ENCODE peak calls at places on chromosomes 12 and 14, in five cellular contexts. F is nephron progenitor cell, P is heart left ventricle, Y is body of pancreas, O is fibroblast of the aortic adventitia. A is an unnamed sample.

GRCh38 chr12:115988629-115989563 is 288.6 kb downstream of the MED13L start:
- DNase-seq in F (no peak), P (no peak), Y (no peak), O (no peak), A (no peak)

GRCh38 chr12:105561981-105562726 is 231.7 kb downstream of the C12orf75 start:
- DNase-seq in F (peak; percentile 39), P (peak; percentile 13), Y (peak; percentile 10), O (peak; percentile 86), A (peak; percentile 55)

GRCh38 chr14:37251778-37252177 is 54.0 kb downstream of the MIPOL1 start:
- DNase-seq in F (no peak), P (no peak), Y (no peak), O (no peak), A (no peak)

GRCh38 chr12:105931104-105931503 is 207.7 kb downstream of the NUAK1 start:
- DNase-seq in F (no peak), P (no peak), Y (no peak), O (no peak), A (no peak)

GRCh38 chr12:93419388-93420034 is 22.2 kb downstream of the UBE2N start:
- DNase-seq in F (no peak), P (no peak), Y (no peak), O (peak; percentile 86), A (no peak)

GRCh38 chr12:3928538-3929220 is 55.5 kb upstream of the PARP11 start:
- DNase-seq in F (no peak), P (no peak), Y (no peak), O (no peak), A (no peak)

GRCh38 chr14:106875503-106875902 is 1349.1 kb downstream of the TMEM121 start:
- DNase-seq in F (no peak), P (no peak), Y (peak; percentile 49), O (no peak), A (no peak)

GRCh38 chr14:36315159-36315853 is 5.1 kb downstream of the MBIP start:
- DNase-seq in F (no peak), P (no peak), Y (no peak), O (no peak), A (no peak)

GRCh38 chr14:100965296-100965695 is 61.8 kb upstream of the RTL1 start:
- DNase-seq in F (no peak), P (no peak), Y (no peak), O (no peak), A (no peak)

GRCh38 chr14:101980700-101981099 is 16.3 kb downstream of the DYNC1H1 start:
- DNase-seq in F (no peak), P (peak; percentile 43), Y (peak; percentile 51), O (peak; percentile 99), A (no peak)

GRCh38 chr12:108712164-108712924 is 19.0 kb downstream of the CORO1C start:
- DNase-seq in F (no peak), P (no peak), Y (no peak), O (no peak), A (no peak)

GRCh38 chr14:65179918-65180724 is 77.8 kb upstream of the MAX start:
- DNase-seq in F (no peak), P (peak; percentile 28), Y (peak; percentile 81), O (peak; percentile 96), A (no peak)

GRCh38 chr14:100722367-100722766 is 4.3 kb upstream of the DLK1 start:
- DNase-seq in F (no peak), P (no peak), Y (no peak), O (no peak), A (no peak)

GRCh38 chr12:107131832-107132616 is 38.7 kb upstream of the CRY1 start:
- DNase-seq in F (peak; percentile 36), P (peak; percentile 18), Y (peak; percentile 12), O (peak; percentile 84), A (no peak)

GRCh38 chr12:123062682-123063426 is 82.4 kb downstream of the ARL6IP4 start:
- DNase-seq in F (no peak), P (peak; percentile 59), Y (peak; percentile 67), O (peak; percentile 63), A (no peak)

GRCh38 chr12:57178213-57178612 is 30.8 kb upstream of the LRP1-AS start:
- DNase-seq in F (no peak), P (no peak), Y (no peak), O (no peak), A (no peak)

GRCh38 chr14:24032727-24033418 is 18.9 kb upstream of the CARMIL3 start:
- DNase-seq in F (no peak), P (no peak), Y (peak; percentile 29), O (peak; percentile 87), A (no peak)

GRCh38 chr12:52496590-52497071 is 3.6 kb upstream of the KRT6A start:
- DNase-seq in F (no peak), P (no peak), Y (no peak), O (peak; percentile 59), A (no peak)

GRCh38 chr14:44657688-44658388 is 150.8 kb upstream of the FSCB start:
- DNase-seq in F (no peak), P (no peak), Y (no peak), O (peak; percentile 67), A (no peak)

GRCh38 chr14:46034305-46034704 is 617.3 kb downstream of the RPL10L start:
- DNase-seq in F (no peak), P (no peak), Y (no peak), O (no peak), A (no peak)

GRCh38 chr12:4961311-4961710 is 51.6 kb downstream of the KCNA1 start:
- DNase-seq in F (no peak), P (no peak), Y (no peak), O (no peak), A (no peak)

GRCh38 chr12:124075836-124076235 is 102.8 kb downstream of the ZNF664 start:
- DNase-seq in F (no peak), P (no peak), Y (no peak), O (no peak), A (no peak)

GRCh38 chr14:74658535-74659130 is 46.6 kb upstream of the LTBP2 start:
- DNase-seq in F (no peak), P (no peak), Y (no peak), O (peak; percentile 59), A (no peak)

GRCh38 chr12:64584173-64584555 is 26.1 kb upstream of the RASSF3 start:
- DNase-seq in F (no peak), P (no peak), Y (no peak), O (no peak), A (no peak)

GRCh38 chr12:116551952-116552749 is 7.0 kb upstream of the MAP1LC3B2 start:
- DNase-seq in F (no peak), P (no peak), Y (no peak), O (peak; percentile 85), A (no peak)

GRCh38 chr12:39824505-39825198 is 205.0 kb upstream of the ABCD2 start:
- DNase-seq in F (no peak), P (no peak), Y (no peak), O (peak; percentile 14), A (no peak)

GRCh38 chr14:104982548-104983230 is 2.9 kb upstream of the CLBA1 start:
- DNase-seq in F (no peak), P (no peak), Y (no peak), O (no peak), A (no peak)

GRCh38 chr12:49330032-49330619 is 6.9 kb downstream of the C1QL4 start:
- DNase-seq in F (no peak), P (no peak), Y (no peak), O (no peak), A (no peak)

GRCh38 chr12:84911331-84912190 is 1.0 kb downstream of the SLC6A15 start:
- DNase-seq in F (peak; percentile 84), P (no peak), Y (peak; percentile 49), O (peak; percentile 83), A (no peak)

GRCh38 chr14:100587763-100588411 is 670 bp upstream of the BEGAIN start:
- DNase-seq in F (no peak), P (no peak), Y (peak; percentile 4), O (peak; percentile 17), A (no peak)

GRCh38 chr14:21092147-21093011 is 6.1 kb downstream of the ZNF219 start:
- DNase-seq in F (peak; percentile 94), P (peak; percentile 84), Y (peak; percentile 91), O (peak; percentile 71), A (peak; percentile 81)

DNA sequence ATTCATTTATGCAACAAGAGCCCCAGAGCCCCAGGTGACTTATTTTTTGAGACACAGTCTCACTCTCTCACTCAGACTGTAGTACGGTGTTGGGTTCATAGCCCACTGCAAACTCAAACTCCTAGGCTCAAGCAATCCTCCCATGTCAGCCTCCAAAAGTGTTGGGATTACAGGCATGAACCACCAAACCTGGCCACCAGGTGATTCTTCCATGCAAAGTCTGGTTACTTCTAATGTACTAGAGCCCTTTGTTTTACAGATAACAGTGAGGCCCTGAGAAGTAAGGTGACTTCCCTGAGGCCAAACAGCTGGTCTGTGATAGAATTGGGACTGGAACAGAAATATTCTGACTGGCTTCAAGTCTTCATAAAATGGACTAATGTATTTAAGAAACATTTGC is 10.0 kb upstream of the KCNK10 start:
- DNase-seq in F (no peak), P (no peak), Y (no peak), O (no peak), A (no peak)
- TF ChIP-seq CTCF in F (no peak), P (no peak), Y (no peak), O (no peak), A (peak; percentile 38)

GRCh38 chr14:28375295-28375694 is 391.3 kb upstream of the FOXG1 start:
- DNase-seq in F (peak; percentile 32), P (no peak), Y (no peak), O (peak; percentile 38), A (no peak)
- TF ChIP-seq CTCF in F (peak; percentile 36), P (no peak), Y (no peak), O (peak; percentile 44), A (peak; percentile 29)

GRCh38 chr12:100159391-100160104 is 16.9 kb upstream of the BLTP3B start:
- DNase-seq in F (no peak), P (no peak), Y (no peak), O (no peak), A (no peak)

GRCh38 chr12:100164153-100164704 is 21.6 kb upstream of the BLTP3B start:
- DNase-seq in F (no peak), P (no peak), Y (no peak), O (no peak), A (no peak)

GRCh38 chr12:100166232-100166631 is 23.6 kb upstream of the BLTP3B start:
- DNase-seq in F (no peak), P (no peak), Y (no peak), O (no peak), A (no peak)

GRCh38 chr12:100165356-100165755 is 22.7 kb upstream of the BLTP3B start:
- DNase-seq in F (no peak), P (no peak), Y (no peak), O (no peak), A (no peak)

GRCh38 chr12:100163416-100164152 is 20.9 kb upstream of the BLTP3B start:
- DNase-seq in F (peak; percentile 77), P (peak; percentile 77), Y (peak; percentile 86), O (peak; percentile 48), A (peak; percentile 64)
- TF ChIP-seq CTCF in F (peak; percentile 29), P (no peak), Y (no peak), O (peak; percentile 18), A (no peak)

GRCh38 chr12:42024495-42024830 is 120.2 kb downstream of the GXYLT1 start:
- DNase-seq in F (no peak), P (no peak), Y (no peak), O (no peak), A (no peak)
- TF ChIP-seq CTCF in F (no peak), P (peak; percentile 2), Y (no peak), O (no peak), A (peak; percentile 43)

A was measured in mesothelial cell of epicardium.